ENCODE peak calls at places on chromosomes 12 and 14, in eight cellular contexts. One of them, this sample, is unnamed. For H3K4me1, the result is how much of the 10 kb centered on the place peaks cover.

GRCh38 chr12:58241099-58241498 is 299.7 kb downstream of the ATP23 start:
- DNase-seq in ovary: no peak
- DNase-seq in endodermal cell: peak
- DNase-seq in cardiac muscle cell: no peak
- DNase-seq in sigmoid colon: no peak
- DNase-seq in Panc1: no peak
- DNase-seq in pancreas: no peak
- DNase-seq in uterus: no peak
- DNase-seq in this sample: no peak

GRCh38 chr14:101480022-101480746 is 81.1 kb upstream of the DIO3 start:
- DNase-seq in ovary: no peak
- DNase-seq in sigmoid colon: peak
- DNase-seq in endodermal cell: peak
- DNase-seq in uterus: peak
- DNase-seq in cardiac muscle cell: no peak
- DNase-seq in Panc1: no peak
- DNase-seq in pancreas: no peak
- DNase-seq in this sample: no peak

GRCh38 chr14:23154876-23155587 is 28.4 kb downstream of the SLC7A8 start:
- DNase-seq in endodermal cell: peak
- DNase-seq in uterus: peak
- DNase-seq in cardiac muscle cell: peak
- DNase-seq in ovary: peak
- DNase-seq in Panc1: no peak
- DNase-seq in sigmoid colon: peak
- DNase-seq in pancreas: no peak
- DNase-seq in this sample: peak

GRCh38 chr12:3003593-3003992 is 44.4 kb downstream of the TEAD4 start:
- DNase-seq in endodermal cell: peak
- DNase-seq in pancreas: peak
- DNase-seq in cardiac muscle cell: no peak
- DNase-seq in sigmoid colon: no peak
- DNase-seq in uterus: no peak
- DNase-seq in Panc1: no peak
- DNase-seq in ovary: no peak
- DNase-seq in this sample: no peak

GRCh38 chr12:94873368-94874085 is 130.0 kb downstream of the NDUFA12 start:
- DNase-seq in uterus: no peak
- DNase-seq in endodermal cell: peak
- DNase-seq in ovary: peak
- DNase-seq in Panc1: no peak
- DNase-seq in cardiac muscle cell: no peak
- DNase-seq in pancreas: peak
- DNase-seq in sigmoid colon: no peak
- DNase-seq in this sample: no peak

GRCh38 chr12:66129934-66130266 is 650 bp downstream of the LLPH start:
- DNase-seq in Panc1: no peak
- DNase-seq in ovary: no peak
- DNase-seq in pancreas: no peak
- DNase-seq in sigmoid colon: no peak
- DNase-seq in endodermal cell: peak
- DNase-seq in uterus: no peak
- DNase-seq in cardiac muscle cell: peak
- DNase-seq in this sample: no peak

GRCh38 chr14:74220991-74221390 is 18.3 kb upstream of the VSX2 start:
- DNase-seq in uterus: no peak
- DNase-seq in cardiac muscle cell: no peak
- DNase-seq in pancreas: no peak
- DNase-seq in ovary: no peak
- DNase-seq in endodermal cell: no peak
- DNase-seq in Panc1: no peak
- DNase-seq in sigmoid colon: no peak
- DNase-seq in this sample: no peak

GRCh38 chr12:68793975-68794652 is 13.9 kb upstream of the MDM2 start:
- DNase-seq in pancreas: no peak
- DNase-seq in cardiac muscle cell: no peak
- DNase-seq in Panc1: no peak
- DNase-seq in uterus: no peak
- DNase-seq in ovary: no peak
- DNase-seq in endodermal cell: no peak
- DNase-seq in sigmoid colon: no peak
- DNase-seq in this sample: no peak

GRCh38 chr14:74571441-74571841 is 40.6 kb downstream of the LTBP2 start:
- DNase-seq in cardiac muscle cell: peak
- DNase-seq in uterus: no peak
- DNase-seq in Panc1: no peak
- DNase-seq in ovary: no peak
- DNase-seq in pancreas: no peak
- DNase-seq in sigmoid colon: no peak
- DNase-seq in endodermal cell: no peak
- DNase-seq in this sample: no peak

DNA sequence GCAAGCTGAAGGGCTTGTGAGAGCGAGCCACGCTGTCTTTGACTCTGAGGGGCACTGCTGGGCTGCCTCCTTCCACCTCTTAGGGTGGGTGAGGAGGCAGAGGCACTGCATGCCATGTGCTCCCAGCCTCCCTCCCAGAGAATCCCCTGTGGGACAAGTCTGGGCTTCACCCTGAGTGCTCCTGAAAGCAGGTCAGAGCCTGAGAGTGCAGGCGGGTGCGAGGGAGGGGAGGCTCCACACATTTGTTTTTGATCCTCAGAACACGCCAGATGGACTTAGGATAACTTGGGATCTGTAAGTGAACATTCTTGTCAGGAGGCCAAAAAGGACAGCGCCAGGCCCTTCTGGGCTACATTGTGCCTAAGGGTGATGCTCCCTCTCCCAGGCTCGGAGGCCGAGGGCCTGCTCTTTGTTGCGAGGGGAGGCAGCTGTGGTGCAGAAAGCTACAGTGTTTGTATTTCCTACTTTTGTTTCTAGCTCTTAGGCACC is 155.4 kb downstream of the TMX1 start:
- DNase-seq in cardiac muscle cell: peak
- DNase-seq in sigmoid colon: peak
- DNase-seq in Panc1: no peak
- DNase-seq in ovary: peak
- DNase-seq in endodermal cell: peak
- DNase-seq in uterus: peak
- DNase-seq in pancreas: peak
- DNase-seq in this sample: no peak
- H3K4me1 ChIP-seq in cardiac muscle cell: under half
- H3K4me1 ChIP-seq in sigmoid colon: under half
- H3K4me1 ChIP-seq in Panc1: under half
- H3K4me1 ChIP-seq in ovary: under half
- H3K4me1 ChIP-seq in endodermal cell: under half
- H3K4me1 ChIP-seq in uterus: under half
- H3K4me1 ChIP-seq in pancreas: under half
- H3K4me1 ChIP-seq in this sample: under half

GRCh38 chr12:229441-230191 is 15.7 kb upstream of the SLC6A12 start:
- DNase-seq in pancreas: no peak
- DNase-seq in ovary: no peak
- DNase-seq in uterus: no peak
- DNase-seq in cardiac muscle cell: no peak
- DNase-seq in endodermal cell: peak
- DNase-seq in sigmoid colon: no peak
- DNase-seq in Panc1: no peak
- DNase-seq in this sample: no peak
- TF ChIP-seq CTCF in pancreas: no peak
- TF ChIP-seq CTCF in ovary: no peak
- TF ChIP-seq CTCF in uterus: no peak
- TF ChIP-seq CTCF in cardiac muscle cell: no peak
- TF ChIP-seq CTCF in endodermal cell: no peak
- TF ChIP-seq CTCF in sigmoid colon: no peak
- TF ChIP-seq CTCF in Panc1: no peak
- TF ChIP-seq CTCF in this sample: no peak

DNA sequence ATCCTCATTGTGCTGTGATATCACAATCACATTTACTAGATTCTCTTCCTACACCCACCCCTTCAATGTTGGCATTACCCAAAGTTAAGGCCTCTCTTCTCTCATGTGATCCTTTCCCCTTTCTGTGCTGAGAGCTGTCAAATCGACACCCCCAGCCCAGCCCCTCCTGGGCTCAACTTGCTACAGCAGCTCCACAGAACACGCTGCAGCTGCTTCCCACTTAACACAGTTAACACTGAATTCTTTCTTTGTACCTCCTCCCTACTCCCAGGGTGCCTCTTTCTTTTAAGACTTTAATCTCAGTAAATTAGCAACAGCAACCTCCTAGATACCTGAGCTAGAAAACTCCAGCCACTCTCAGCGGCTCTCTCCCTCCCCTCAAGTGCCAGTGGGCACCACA is 17.8 kb downstream of the SPTB start:
- DNase-seq in pancreas: no peak
- DNase-seq in uterus: no peak
- DNase-seq in endodermal cell: peak
- DNase-seq in Panc1: no peak
- DNase-seq in cardiac muscle cell: no peak
- DNase-seq in ovary: no peak
- DNase-seq in sigmoid colon: no peak
- DNase-seq in this sample: no peak
- H3K27ac ChIP-seq in pancreas: no peak
- H3K27ac ChIP-seq in uterus: no peak
- H3K27ac ChIP-seq in endodermal cell: no peak
- H3K27ac ChIP-seq in Panc1: no peak
- H3K27ac ChIP-seq in cardiac muscle cell: no peak
- H3K27ac ChIP-seq in ovary: no peak
- H3K27ac ChIP-seq in sigmoid colon: no peak
- H3K27ac ChIP-seq in this sample: no peak

GRCh38 chr12:7155471-7156034 is 25.4 kb downstream of the CLSTN3 start:
- DNase-seq in uterus: no peak
- DNase-seq in endodermal cell: peak
- DNase-seq in Panc1: no peak
- DNase-seq in cardiac muscle cell: peak
- DNase-seq in sigmoid colon: peak
- DNase-seq in ovary: peak
- DNase-seq in pancreas: no peak
- DNase-seq in this sample: no peak
- H3K4me1 ChIP-seq in uterus: under half
- H3K4me1 ChIP-seq in endodermal cell: under half
- H3K4me1 ChIP-seq in Panc1: under half
- H3K4me1 ChIP-seq in cardiac muscle cell: under half
- H3K4me1 ChIP-seq in sigmoid colon: under half
- H3K4me1 ChIP-seq in ovary: under half
- H3K4me1 ChIP-seq in pancreas: under half
- H3K4me1 ChIP-seq in this sample: under half

DNA sequence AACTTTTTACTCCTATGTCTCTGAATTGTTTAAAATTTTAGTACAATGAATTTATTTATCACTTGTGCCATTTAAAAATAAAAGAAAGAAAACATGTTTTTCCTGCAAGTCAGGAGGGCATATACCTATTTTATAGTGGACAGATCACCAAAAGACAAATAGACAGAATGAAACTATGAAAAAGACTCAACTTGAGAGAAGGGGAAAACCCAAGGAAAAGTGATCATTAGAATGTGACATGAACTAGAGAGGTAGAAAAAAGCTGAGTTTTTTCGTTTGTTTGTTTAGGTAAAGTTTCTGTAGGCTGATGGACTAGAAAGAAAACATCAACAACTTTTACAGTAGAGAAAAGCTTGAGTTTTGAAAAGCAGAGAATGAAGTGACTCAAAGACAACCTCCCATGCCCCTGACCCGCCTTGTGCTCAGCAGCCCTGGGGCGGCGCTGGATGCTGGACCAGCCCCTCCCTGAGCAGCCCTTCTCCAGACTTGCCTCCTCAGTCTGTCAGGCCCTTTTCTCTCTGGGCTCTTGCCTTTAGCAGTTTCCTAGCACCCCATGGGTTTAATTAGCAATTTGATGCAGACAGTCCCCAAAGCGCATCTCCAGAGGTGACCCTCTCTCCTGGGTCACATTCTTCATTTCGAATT is 95.1 kb upstream of the ARID2 start:
- DNase-seq in Panc1: no peak
- DNase-seq in cardiac muscle cell: no peak
- DNase-seq in endodermal cell: peak
- DNase-seq in pancreas: no peak
- DNase-seq in uterus: no peak
- DNase-seq in ovary: no peak
- DNase-seq in sigmoid colon: no peak
- DNase-seq in this sample: no peak
- TF ChIP-seq CTCF in Panc1: no peak
- TF ChIP-seq CTCF in cardiac muscle cell: no peak
- TF ChIP-seq CTCF in endodermal cell: no peak
- TF ChIP-seq CTCF in pancreas: no peak
- TF ChIP-seq CTCF in uterus: no peak
- TF ChIP-seq CTCF in ovary: no peak
- TF ChIP-seq CTCF in sigmoid colon: no peak
- TF ChIP-seq CTCF in this sample: no peak

GRCh38 chr12:27969011-27969900 is 3.3 kb downstream of the PTHLH start:
- DNase-seq in pancreas: peak
- DNase-seq in endodermal cell: peak
- DNase-seq in cardiac muscle cell: peak
- DNase-seq in uterus: peak
- DNase-seq in sigmoid colon: peak
- DNase-seq in Panc1: no peak
- DNase-seq in ovary: peak
- DNase-seq in this sample: no peak
- H3K27ac ChIP-seq in pancreas: no peak
- H3K27ac ChIP-seq in endodermal cell: no peak
- H3K27ac ChIP-seq in cardiac muscle cell: no peak
- H3K27ac ChIP-seq in uterus: no peak
- H3K27ac ChIP-seq in sigmoid colon: peak
- H3K27ac ChIP-seq in Panc1: peak
- H3K27ac ChIP-seq in ovary: no peak
- H3K27ac ChIP-seq in this sample: peak

GRCh38 chr12:26195250-26195640 is at the start of gene SSPN:
- DNase-seq in sigmoid colon: peak
- DNase-seq in Panc1: peak
- DNase-seq in endodermal cell: peak
- DNase-seq in pancreas: peak
- DNase-seq in ovary: peak
- DNase-seq in uterus: peak
- DNase-seq in cardiac muscle cell: peak
- DNase-seq in this sample: peak
- H3K4me1 ChIP-seq in sigmoid colon: under half
- H3K4me1 ChIP-seq in Panc1: under half
- H3K4me1 ChIP-seq in endodermal cell: under half
- H3K4me1 ChIP-seq in pancreas: under half
- H3K4me1 ChIP-seq in ovary: under half
- H3K4me1 ChIP-seq in uterus: under half
- H3K4me1 ChIP-seq in cardiac muscle cell: under half
- H3K4me1 ChIP-seq in this sample: under half

DNA sequence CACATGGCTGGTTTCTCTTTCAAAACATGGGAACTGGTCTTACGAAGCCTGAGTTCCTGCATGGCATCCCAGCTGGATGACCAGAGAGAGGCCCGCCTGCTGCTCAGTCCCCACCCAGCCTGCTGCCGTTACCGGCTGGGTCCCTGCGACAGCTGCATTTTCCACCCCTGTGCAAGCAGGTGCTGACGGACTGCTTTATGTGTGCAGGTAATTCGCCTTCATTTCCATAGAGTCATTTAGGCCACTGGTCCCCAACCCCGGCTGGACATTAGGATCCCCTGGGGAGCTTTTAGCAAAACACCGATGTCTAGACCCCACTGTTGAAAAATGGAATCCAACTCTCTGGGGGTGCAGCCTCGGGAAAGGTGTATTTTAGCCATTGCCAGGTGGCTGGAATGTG is 51.9 kb downstream of the RBM19 start:
- DNase-seq in cardiac muscle cell: no peak
- DNase-seq in uterus: no peak
- DNase-seq in sigmoid colon: no peak
- DNase-seq in endodermal cell: no peak
- DNase-seq in ovary: no peak
- DNase-seq in pancreas: no peak
- DNase-seq in Panc1: no peak
- DNase-seq in this sample: no peak
- TF ChIP-seq CTCF in cardiac muscle cell: no peak
- TF ChIP-seq CTCF in uterus: no peak
- TF ChIP-seq CTCF in sigmoid colon: no peak
- TF ChIP-seq CTCF in endodermal cell: no peak
- TF ChIP-seq CTCF in ovary: no peak
- TF ChIP-seq CTCF in pancreas: no peak
- TF ChIP-seq CTCF in Panc1: no peak
- TF ChIP-seq CTCF in this sample: no peak

GRCh38 chr14:20434701-20435453 is 1.1 kb downstream of the KLHL33 start:
- DNase-seq in Panc1: no peak
- DNase-seq in uterus: peak
- DNase-seq in sigmoid colon: peak
- DNase-seq in endodermal cell: no peak
- DNase-seq in ovary: peak
- DNase-seq in pancreas: no peak
- DNase-seq in cardiac muscle cell: peak
- DNase-seq in this sample: peak
- H3K27ac ChIP-seq in Panc1: no peak
- H3K27ac ChIP-seq in uterus: peak
- H3K27ac ChIP-seq in sigmoid colon: peak
- H3K27ac ChIP-seq in endodermal cell: no peak
- H3K27ac ChIP-seq in ovary: peak
- H3K27ac ChIP-seq in pancreas: no peak
- H3K27ac ChIP-seq in cardiac muscle cell: no peak
- H3K27ac ChIP-seq in this sample: no peak

This sample was measured in thoracic aorta.